ENCODE peak calls at places on chromosome 2, in nine cellular contexts. One of them, this sample, is unnamed.
A peak's percentile ranks its signal among the peaks of the same experiment; 100 is the strongest.

GRCh38 chr2:88212251-88212790 is 42.2 kb downstream of the THNSL2 start:
- DNase-seq in GM20000: no peak
- DNase-seq in caudate nucleus: no peak
- DNase-seq in activated T-cell treated with anti-CD3 and anti-CD28 coated beads for 1 hour: no peak
- DNase-seq in PC-3: peak; percentile 33
- DNase-seq in germinal center: no peak
- DNase-seq in cardiac muscle cell: peak; percentile 13
- DNase-seq in ELF-1: peak; percentile 68
- DNase-seq in kidney tubule cell: peak; percentile 28
- DNase-seq in this sample: no peak

GRCh38 chr2:183490930-183491329 is 366.7 kb downstream of the NUP35 start:
- DNase-seq in activated T-cell treated with anti-CD3 and anti-CD28 coated beads for 1 hour: no peak
- DNase-seq in caudate nucleus: peak; percentile 1
- DNase-seq in GM20000: no peak
- DNase-seq in ELF-1: no peak
- DNase-seq in germinal center: no peak
- DNase-seq in cardiac muscle cell: no peak
- DNase-seq in PC-3: peak; percentile 62
- DNase-seq in kidney tubule cell: no peak
- DNase-seq in this sample: no peak

GRCh38 chr2:199463000-199463692 is 5.4 kb upstream of the SATB2 start:
- DNase-seq in GM20000: peak; percentile 77
- DNase-seq in kidney tubule cell: peak; percentile 76
- DNase-seq in ELF-1: peak; percentile 86
- DNase-seq in cardiac muscle cell: peak; percentile 48
- DNase-seq in caudate nucleus: no peak
- DNase-seq in activated T-cell treated with anti-CD3 and anti-CD28 coated beads for 1 hour: no peak
- DNase-seq in PC-3: peak; percentile 80
- DNase-seq in germinal center: peak; percentile 73
- DNase-seq in this sample: peak; percentile 91

GRCh38 chr2:43343573-43344304 is 117.3 kb upstream of the ZFP36L2 start:
- DNase-seq in activated T-cell treated with anti-CD3 and anti-CD28 coated beads for 1 hour: no peak
- DNase-seq in PC-3: no peak
- DNase-seq in kidney tubule cell: peak; percentile 69
- DNase-seq in caudate nucleus: no peak
- DNase-seq in germinal center: no peak
- DNase-seq in ELF-1: no peak
- DNase-seq in GM20000: no peak
- DNase-seq in cardiac muscle cell: peak; percentile 93
- DNase-seq in this sample: peak; percentile 50

GRCh38 chr2:45172993-45173392 is 163.7 kb upstream of the SIX2 start:
- DNase-seq in GM20000: no peak
- DNase-seq in caudate nucleus: no peak
- DNase-seq in ELF-1: no peak
- DNase-seq in kidney tubule cell: no peak
- DNase-seq in activated T-cell treated with anti-CD3 and anti-CD28 coated beads for 1 hour: no peak
- DNase-seq in cardiac muscle cell: no peak
- DNase-seq in germinal center: no peak
- DNase-seq in PC-3: no peak
- DNase-seq in this sample: no peak

GRCh38 chr2:212686285-212686895 is 147.8 kb upstream of the ERBB4 start:
- DNase-seq in cardiac muscle cell: peak; percentile 81
- DNase-seq in GM20000: peak; percentile 52
- DNase-seq in activated T-cell treated with anti-CD3 and anti-CD28 coated beads for 1 hour: peak; percentile 24
- DNase-seq in caudate nucleus: no peak
- DNase-seq in germinal center: peak; percentile 52
- DNase-seq in ELF-1: peak; percentile 29
- DNase-seq in PC-3: peak; percentile 77
- DNase-seq in kidney tubule cell: peak; percentile 68
- DNase-seq in this sample: peak; percentile 51

GRCh38 chr2:167355796-167356195 is 467.5 kb downstream of the XIRP2 start:
- DNase-seq in ELF-1: no peak
- DNase-seq in caudate nucleus: no peak
- DNase-seq in cardiac muscle cell: no peak
- DNase-seq in PC-3: peak; percentile 4
- DNase-seq in activated T-cell treated with anti-CD3 and anti-CD28 coated beads for 1 hour: no peak
- DNase-seq in germinal center: no peak
- DNase-seq in kidney tubule cell: no peak
- DNase-seq in GM20000: no peak
- DNase-seq in this sample: no peak

GRCh38 chr2:84427235-84428138 is 31.6 kb downstream of the SUCLG1 start:
- DNase-seq in PC-3: no peak
- DNase-seq in GM20000: no peak
- DNase-seq in ELF-1: no peak
- DNase-seq in activated T-cell treated with anti-CD3 and anti-CD28 coated beads for 1 hour: no peak
- DNase-seq in caudate nucleus: no peak
- DNase-seq in cardiac muscle cell: peak; percentile 72
- DNase-seq in germinal center: no peak
- DNase-seq in kidney tubule cell: peak; percentile 47
- DNase-seq in this sample: no peak

GRCh38 chr2:232321156-232321816 is 57.3 kb upstream of the ALPP start:
- DNase-seq in PC-3: no peak
- DNase-seq in GM20000: no peak
- DNase-seq in ELF-1: peak; percentile 78
- DNase-seq in activated T-cell treated with anti-CD3 and anti-CD28 coated beads for 1 hour: peak; percentile 35
- DNase-seq in germinal center: no peak
- DNase-seq in cardiac muscle cell: no peak
- DNase-seq in caudate nucleus: no peak
- DNase-seq in kidney tubule cell: no peak
- DNase-seq in this sample: no peak

GRCh38 chr2:3377279-3377611 is 373 bp downstream of the EIPR1 start:
- DNase-seq in PC-3: peak; percentile 46
- DNase-seq in cardiac muscle cell: peak; percentile 58
- DNase-seq in germinal center: peak; percentile 50
- DNase-seq in caudate nucleus: no peak
- DNase-seq in ELF-1: no peak
- DNase-seq in GM20000: peak; percentile 72
- DNase-seq in kidney tubule cell: peak; percentile 55
- DNase-seq in activated T-cell treated with anti-CD3 and anti-CD28 coated beads for 1 hour: no peak
- DNase-seq in this sample: no peak

GRCh38 chr2:67267238-67267637 is 129.9 kb upstream of the ETAA1 start:
- DNase-seq in kidney tubule cell: no peak
- DNase-seq in germinal center: no peak
- DNase-seq in GM20000: no peak
- DNase-seq in activated T-cell treated with anti-CD3 and anti-CD28 coated beads for 1 hour: no peak
- DNase-seq in cardiac muscle cell: no peak
- DNase-seq in PC-3: no peak
- DNase-seq in caudate nucleus: no peak
- DNase-seq in ELF-1: peak; percentile 40
- DNase-seq in this sample: no peak

GRCh38 chr2:232643813-232644347 is 10.5 kb downstream of the EFHD1 start:
- DNase-seq in cardiac muscle cell: no peak
- DNase-seq in activated T-cell treated with anti-CD3 and anti-CD28 coated beads for 1 hour: no peak
- DNase-seq in germinal center: no peak
- DNase-seq in GM20000: no peak
- DNase-seq in ELF-1: no peak
- DNase-seq in kidney tubule cell: no peak
- DNase-seq in caudate nucleus: no peak
- DNase-seq in PC-3: no peak
- DNase-seq in this sample: no peak

GRCh38 chr2:218867900-218868299 is 8.3 kb downstream of the WNT6 start:
- DNase-seq in ELF-1: no peak
- DNase-seq in kidney tubule cell: no peak
- DNase-seq in caudate nucleus: no peak
- DNase-seq in activated T-cell treated with anti-CD3 and anti-CD28 coated beads for 1 hour: no peak
- DNase-seq in GM20000: no peak
- DNase-seq in germinal center: no peak
- DNase-seq in PC-3: no peak
- DNase-seq in cardiac muscle cell: no peak
- DNase-seq in this sample: no peak

GRCh38 chr2:58070765-58071164 is 24.2 kb downstream of the VRK2 start:
- DNase-seq in ELF-1: no peak
- DNase-seq in GM20000: no peak
- DNase-seq in kidney tubule cell: no peak
- DNase-seq in PC-3: no peak
- DNase-seq in cardiac muscle cell: no peak
- DNase-seq in germinal center: no peak
- DNase-seq in caudate nucleus: no peak
- DNase-seq in activated T-cell treated with anti-CD3 and anti-CD28 coated beads for 1 hour: no peak
- DNase-seq in this sample: no peak

GRCh38 chr2:227576812-227577211 is 21.9 kb upstream of the SCYGR2 start:
- DNase-seq in caudate nucleus: no peak
- DNase-seq in germinal center: no peak
- DNase-seq in cardiac muscle cell: no peak
- DNase-seq in GM20000: no peak
- DNase-seq in kidney tubule cell: no peak
- DNase-seq in ELF-1: no peak
- DNase-seq in PC-3: no peak
- DNase-seq in activated T-cell treated with anti-CD3 and anti-CD28 coated beads for 1 hour: no peak
- DNase-seq in this sample: no peak

GRCh38 chr2:20593072-20594034 is 57.5 kb downstream of the HS1BP3 start:
- DNase-seq in PC-3: peak; percentile 93
- DNase-seq in ELF-1: no peak
- DNase-seq in caudate nucleus: no peak
- DNase-seq in kidney tubule cell: peak; percentile 93
- DNase-seq in activated T-cell treated with anti-CD3 and anti-CD28 coated beads for 1 hour: no peak
- DNase-seq in GM20000: no peak
- DNase-seq in cardiac muscle cell: peak; percentile 95
- DNase-seq in germinal center: no peak
- DNase-seq in this sample: peak; percentile 34

GRCh38 chr2:224937887-224938286 is 104.4 kb downstream of the DOCK10 start:
- DNase-seq in PC-3: no peak
- DNase-seq in caudate nucleus: no peak
- DNase-seq in germinal center: peak; percentile 35
- DNase-seq in kidney tubule cell: no peak
- DNase-seq in cardiac muscle cell: no peak
- DNase-seq in ELF-1: no peak
- DNase-seq in GM20000: peak; percentile 51
- DNase-seq in activated T-cell treated with anti-CD3 and anti-CD28 coated beads for 1 hour: no peak
- DNase-seq in this sample: no peak

GRCh38 chr2:10204326-10205200 is 82.0 kb downstream of the RRM2 start:
- DNase-seq in ELF-1: no peak
- DNase-seq in germinal center: no peak
- DNase-seq in GM20000: no peak
- DNase-seq in cardiac muscle cell: no peak
- DNase-seq in PC-3: no peak
- DNase-seq in activated T-cell treated with anti-CD3 and anti-CD28 coated beads for 1 hour: no peak
- DNase-seq in caudate nucleus: no peak
- DNase-seq in kidney tubule cell: no peak
- DNase-seq in this sample: no peak

GRCh38 chr2:173401716-173402326 is 47.1 kb downstream of the CDCA7 start:
- DNase-seq in activated T-cell treated with anti-CD3 and anti-CD28 coated beads for 1 hour: no peak
- DNase-seq in germinal center: no peak
- DNase-seq in PC-3: peak; percentile 51
- DNase-seq in kidney tubule cell: peak; percentile 82
- DNase-seq in cardiac muscle cell: peak; percentile 16
- DNase-seq in GM20000: no peak
- DNase-seq in ELF-1: peak; percentile 33
- DNase-seq in caudate nucleus: no peak
- DNase-seq in this sample: no peak

GRCh38 chr2:158488442-158489216 is 31.9 kb downstream of the PKP4 start:
- DNase-seq in caudate nucleus: no peak
- DNase-seq in ELF-1: no peak
- DNase-seq in GM20000: no peak
- DNase-seq in activated T-cell treated with anti-CD3 and anti-CD28 coated beads for 1 hour: no peak
- DNase-seq in germinal center: no peak
- DNase-seq in PC-3: no peak
- DNase-seq in cardiac muscle cell: no peak
- DNase-seq in kidney tubule cell: no peak
- DNase-seq in this sample: no peak

This sample was measured in left colon.